ENCODE peak calls at places on chromosome X, in four cellular contexts. Q, M, T and J are unnamed samples.

GRCh38 chrX:70998402-70999027 is 67.6 kb upstream of the SLC7A3 start:
- DNase-seq in Q (no peak), M (peak; percentile 46), T (peak; percentile 12), J (peak; percentile 19)

GRCh38 chrX:150769408-150769807 is 76.2 kb downstream of the MTMR1 start:
- DNase-seq in M (no peak), Q (no peak), T (no peak), J (peak; percentile 14)

GRCh38 chrX:119655125-119655524 is 37.8 kb downstream of the SEPTIN6 start:
- DNase-seq in T (peak; percentile 10), Q (no peak), M (peak; percentile 77), J (no peak)

GRCh38 chrX:48460031-48460430 is 10.0 kb downstream of the SLC38A5 start:
- DNase-seq in M (no peak), T (no peak), Q (no peak), J (no peak)

GRCh38 chrX:48083212-48083611 is 11.8 kb upstream of the ZNF630 start:
- DNase-seq in M (peak; percentile 50), Q (peak; percentile 67), T (no peak), J (peak; percentile 47)

GRCh38 chrX:149145845-149146285 is 359.2 kb downstream of the IDS start:
- DNase-seq in M (no peak), T (no peak), Q (no peak), J (no peak)

GRCh38 chrX:16826207-16826606 is 39.9 kb downstream of the TXLNG start:
- DNase-seq in Q (peak; percentile 33), M (peak; percentile 56), T (peak; percentile 27), J (no peak)

GRCh38 chrX:137858106-137858505 is 292.2 kb downstream of the ZIC3 start:
- DNase-seq in T (no peak), Q (no peak), M (no peak), J (no peak)

GRCh38 chrX:130296743-130297142 is 28.0 kb upstream of the ZNF280C start:
- DNase-seq in T (no peak), Q (no peak), M (peak; percentile 40), J (no peak)

GRCh38 chrX:117996918-117997480 is 119.6 kb downstream of the KLHL13 start:
- DNase-seq in M (peak; percentile 0), Q (no peak), T (no peak), J (no peak)

GRCh38 chrX:115058276-115058675 is 40.9 kb upstream of the IL13RA2 start:
- DNase-seq in M (peak; percentile 81), T (peak; percentile 89), Q (no peak), J (no peak)

GRCh38 chrX:46703980-46704379 is 54.9 kb downstream of the SLC9A7 start:
- DNase-seq in Q (no peak), T (no peak), M (no peak), J (no peak)

GRCh38 chrX:17441965-17442364 is 67.0 kb downstream of the NHS start:
- DNase-seq in T (peak; percentile 17), M (peak; percentile 82), Q (no peak), J (no peak)

GRCh38 chrX:119693032-119693995 is at the start of gene SEPTIN6:
- DNase-seq in T (no peak), Q (peak; percentile 88), M (peak; percentile 80), J (peak; percentile 71)

GRCh38 chrX:10121787-10122186 is 35.0 kb upstream of the CLCN4 start:
- DNase-seq in Q (no peak), M (no peak), T (no peak), J (no peak)

GRCh38 chrX:54413753-54414152 is 26.5 kb upstream of the TSR2 start:
- DNase-seq in T (no peak), Q (no peak), M (no peak), J (no peak)

GRCh38 chrX:23883737-23884354 is 23.9 kb downstream of the APOO start:
- DNase-seq in Q (peak; percentile 63), T (peak; percentile 65), M (peak; percentile 87), J (peak; percentile 32)

GRCh38 chrX:139909716-139910115 is 23.1 kb downstream of the ATP11C start:
- DNase-seq in Q (no peak), M (no peak), T (no peak), J (no peak)

GRCh38 chrX:39398973-39399268 is 597.7 kb downstream of the MID1IP1 start:
- DNase-seq in T (no peak), M (no peak), Q (no peak), J (no peak)

GRCh38 chrX:120585702-120586101 is 18.2 kb upstream of the MCTS1 start:
- DNase-seq in M (no peak), T (no peak), Q (no peak), J (no peak)

GRCh38 chrX:21658746-21659145 is 616 bp upstream of the KLHL34 start:
- DNase-seq in M (no peak), Q (no peak), T (no peak), J (peak; percentile 66)

GRCh38 chrX:39613508-39613921 is 484.2 kb downstream of the BCOR start:
- DNase-seq in M (peak; percentile 0), T (no peak), Q (peak; percentile 93), J (peak; percentile 46)

GRCh38 chrX:8988456-8988855 is 45.5 kb downstream of the FAM9B start:
- DNase-seq in T (peak; percentile 35), Q (no peak), M (peak; percentile 11), J (peak; percentile 21)

GRCh38 chrX:7798327-7798726 is 44.6 kb upstream of the VCX start:
- DNase-seq in T (no peak), M (no peak), Q (no peak), J (no peak)

GRCh38 chrX:124895947-124896346 is 423.7 kb upstream of the TEX13C start:
- DNase-seq in T (no peak), Q (no peak), M (no peak), J (no peak)

GRCh38 chrX:146346102-146346501 is 463.5 kb upstream of the CXorf51B start:
- DNase-seq in Q (no peak), M (no peak), T (no peak), J (no peak)

GRCh38 chrX:87310780-87311179 is 206.8 kb upstream of the KLHL4 start:
- DNase-seq in Q (no peak), T (no peak), M (no peak), J (no peak)

GRCh38 chrX:39716401-39716800 is 381.4 kb downstream of the BCOR start:
- DNase-seq in Q (no peak), T (no peak), M (no peak), J (no peak)